ENCODE peak calls at places on chromosomes 4 and X, in four cellular contexts. O is GM23248, Z is SK-N-SH, L is hepatocyte. U is an unnamed sample. For H3K9me2 and H3K79me2, the result is how much of the 10 kb centered on the place peaks cover.

GRCh38 chr4:57074753-57075152 is 35.4 kb downstream of the IGFBP7 start:
- DNase-seq in O (peak), Z (peak), L (no peak), U (no peak)

GRCh38 chr4:14364953-14365533 is 637.2 kb upstream of the CPEB2 start:
- DNase-seq in O (no peak), Z (no peak), L (no peak), U (no peak)

GRCh38 chrX:9739130-9739529 is 26.5 kb downstream of the GPR143 start:
- DNase-seq in O (no peak), Z (no peak), L (no peak), U (no peak)

GRCh38 chr4:25107827-25108516 is 52.3 kb downstream of the SEPSECS start:
- DNase-seq in O (no peak), Z (no peak), L (no peak), U (no peak)

GRCh38 chr4:99998062-99998880 is 48.2 kb upstream of the H2AZ1 start:
- DNase-seq in O (peak), Z (peak), L (peak), U (peak)

GRCh38 chr4:77665381-77666069 is 59.9 kb downstream of the CXCL13 start:
- DNase-seq in O (no peak), Z (no peak), L (no peak), U (no peak)

GRCh38 chr4:160956875-160957274 is 1206.9 kb downstream of the FSTL5 start:
- DNase-seq in O (no peak), Z (no peak), L (no peak), U (no peak)

GRCh38 chrX:18047440-18047940 is 173.2 kb downstream of the BEND2 start:
- DNase-seq in O (no peak), Z (no peak), L (no peak), U (no peak)

GRCh38 chr4:8380511-8381415 is 59.8 kb downstream of the ACOX3 start:
- DNase-seq in O (no peak), Z (no peak), L (no peak), U (no peak)

GRCh38 chrX:26008042-26008441 is 130.1 kb upstream of the MAGEB18 start:
- DNase-seq in O (no peak), Z (no peak), L (no peak), U (no peak)

GRCh38 chr4:95835672-95836071 is 4.2 kb upstream of the PDHA2 start:
- DNase-seq in O (no peak), Z (peak), L (peak), U (peak)

GRCh38 chr4:911221-911751 is 20.8 kb downstream of the GAK start:
- DNase-seq in O (no peak), Z (no peak), L (no peak), U (no peak)

GRCh38 chr4:73653695-73654106 is 33.5 kb upstream of the RASSF6 start:
- DNase-seq in O (peak), Z (peak), L (peak), U (peak)

GRCh38 chr4:151409470-151410313 is 716 bp downstream of the FHIP1A start:
- DNase-seq in O (no peak), Z (peak), L (peak), U (no peak)

GRCh38 chr4:2008671-2008920 is 178 bp downstream of the NELFA start:
- DNase-seq in O (no peak), Z (no peak), L (no peak), U (no peak)

GRCh38 chrX:119990995-119991787 is 47.6 kb upstream of the NKAP start:
- DNase-seq in O (no peak), Z (peak), L (peak), U (no peak)

GRCh38 chr4:6272863-6273660 is 3.4 kb downstream of the WFS1 start:
- DNase-seq in O (peak), Z (peak), L (peak), U (no peak)

GRCh38 chr4:113921089-113921842 is 58.2 kb downstream of the ARSJ start:
- DNase-seq in O (peak), Z (no peak), L (peak), U (no peak)

GRCh38 chr4:38030023-38030422 is 69.8 kb downstream of the PTTG2 start:
- DNase-seq in O (peak), Z (no peak), L (no peak), U (no peak)

GRCh38 chr4:148926861-148927260 is 484.6 kb upstream of the NR3C2 start:
- DNase-seq in O (peak), Z (no peak), L (peak), U (no peak)

GRCh38 chrX:120736989-120737388 is 107.1 kb upstream of the C1GALT1C1 start:
- DNase-seq in O (peak), Z (no peak), L (no peak), U (no peak)

GRCh38 chrX:53654378-53654777 is 32.1 kb downstream of the HUWE1 start:
- DNase-seq in O (no peak), Z (no peak), L (no peak), U (no peak)

GRCh38 chrX:119427024-119427794 is 28.1 kb downstream of the SLC25A43 start:
- DNase-seq in O (peak), Z (no peak), L (no peak), U (no peak)

DNA sequence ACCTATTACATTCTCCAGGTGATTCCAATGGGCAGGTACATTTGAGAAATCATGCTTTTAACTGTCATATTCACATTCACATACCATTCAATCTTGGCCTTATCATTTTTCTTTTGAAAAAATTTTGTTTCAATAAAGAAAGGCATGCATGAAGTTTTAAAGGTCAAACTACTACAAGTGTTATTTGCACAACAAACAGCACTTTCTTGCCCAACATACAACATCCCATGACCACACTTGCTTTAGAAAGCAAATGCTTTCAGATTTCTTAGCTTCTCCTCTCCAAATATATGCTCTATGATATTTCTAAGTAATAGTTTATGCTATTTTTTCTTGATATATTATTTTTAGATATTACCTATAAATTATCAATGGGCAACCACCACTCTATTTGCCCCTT is 58.2 kb downstream of the NLGN4X start:
- DNase-seq in O (no peak), Z (no peak), L (no peak), U (no peak)
- H3K9me2 ChIP-seq in O (under half), Z (under half), L (under half), U (under half)

DNA sequence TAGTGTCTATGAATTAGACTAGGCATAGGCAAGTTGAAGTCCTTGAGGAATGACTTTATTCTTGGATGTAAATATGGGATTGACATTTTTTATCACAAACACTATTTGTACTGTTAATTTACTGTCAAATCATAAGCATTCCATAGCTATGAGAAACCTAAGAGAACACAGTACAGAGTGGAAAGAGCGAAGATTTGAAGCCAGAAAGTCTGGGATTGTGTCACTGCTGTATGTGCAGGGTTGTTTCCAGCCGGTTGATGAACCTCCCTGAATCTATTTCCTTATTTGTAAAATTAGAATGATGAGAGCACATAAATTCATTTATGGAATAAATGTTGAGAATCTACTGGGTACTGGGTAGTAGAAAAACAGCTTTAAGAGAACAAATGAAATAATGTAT is 14.3 kb upstream of the KLHL5 start:
- DNase-seq in O (peak), Z (no peak), L (no peak), U (peak)
- H3K79me2 ChIP-seq in O (half or more), Z (half or more), L (half or more), U (half or more)

GRCh38 chr4:155512069-155512468 is 135.3 kb upstream of the MAP9 start:
- DNase-seq in O (no peak), Z (no peak), L (no peak), U (no peak)
- H3K9me2 ChIP-seq in O (under half), Z (under half), L (under half), U (under half)

GRCh38 chr4:80615099-80615498 is 279.6 kb downstream of the CFAP299 start:
- DNase-seq in O (no peak), Z (no peak), L (no peak), U (no peak)
- H3K79me2 ChIP-seq in O (under half), Z (under half), L (under half), U (under half)

GRCh38 chr4:23149815-23150214 is 457.1 kb downstream of the GBA3 start:
- DNase-seq in O (no peak), Z (no peak), L (no peak), U (no peak)

DNA sequence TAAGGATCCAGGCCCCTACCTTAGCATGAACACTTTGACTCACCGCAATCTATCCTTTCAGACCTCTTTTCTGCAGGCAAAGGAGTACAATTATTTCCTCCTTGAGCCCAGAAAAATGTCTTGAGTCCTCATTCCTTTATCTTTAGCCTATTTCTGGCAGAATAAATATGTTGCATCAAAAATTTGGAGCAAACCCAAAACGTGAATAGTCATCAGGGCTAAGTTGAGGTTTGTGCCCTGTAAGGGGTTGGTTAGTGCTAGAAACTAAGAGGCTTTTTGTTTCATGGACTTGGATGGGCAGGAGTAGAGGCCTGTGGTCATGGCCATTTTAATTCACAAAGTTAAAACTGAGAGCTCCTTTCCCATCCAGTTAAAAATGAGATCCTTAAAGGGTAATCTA is 460.3 kb downstream of the GBA3 start:
- DNase-seq in O (peak), Z (no peak), L (no peak), U (no peak)
- H3K9me2 ChIP-seq in O (under half), Z (under half), L (under half), U (under half)

U was measured in Karpas-422.